ENCODE peak calls at places on chromosomes 3 and 15, in eight cellular contexts. D, P, H, B, T, L, R and U are unnamed samples. For H3K4me1, the result is how much of the 10 kb centered on the place peaks cover.

GRCh38 chr3:30357897-30358296 is 248.5 kb upstream of the TGFBR2 start:
- DNase-seq in P (peak), L (no peak), H (no peak), B (no peak), D (no peak), T (no peak), R (no peak), U (no peak)

GRCh38 chr3:31370093-31370666 is 162.5 kb upstream of the STT3B start:
- DNase-seq in R (no peak), P (no peak), T (no peak), B (no peak), L (no peak), D (no peak), H (no peak), U (no peak)

GRCh38 chr3:54146383-54147239 is 24.3 kb downstream of the CACNA2D3 start:
- DNase-seq in P (peak), R (no peak), H (peak), B (no peak), D (peak), T (no peak), L (peak), U (peak)

GRCh38 chr3:107690522-107691138 is 167.9 kb downstream of the BBX start:
- DNase-seq in R (no peak), P (peak), H (no peak), D (peak), T (no peak), L (no peak), B (no peak), U (no peak)

GRCh38 chr3:50263443-50264388 is 5.2 kb upstream of the SEMA3B start:
- DNase-seq in L (no peak), T (no peak), H (no peak), B (no peak), R (no peak), P (no peak), D (no peak), U (no peak)

GRCh38 chr3:6697285-6697684 is 163.6 kb upstream of the GRM7 start:
- DNase-seq in T (no peak), H (no peak), R (no peak), D (no peak), B (no peak), L (no peak), P (no peak), U (no peak)

GRCh38 chr15:75606711-75607684 is 18.5 kb downstream of the SNUPN start:
- DNase-seq in T (no peak), P (no peak), D (no peak), B (no peak), L (no peak), R (no peak), H (no peak), U (no peak)

GRCh38 chr3:110995461-110996226 is 76.0 kb upstream of the NECTIN3 start:
- DNase-seq in T (no peak), B (no peak), P (no peak), L (no peak), H (no peak), R (no peak), D (peak), U (no peak)

GRCh38 chr3:78204977-78205376 is 1165.1 kb downstream of the ROBO2 start:
- DNase-seq in P (no peak), T (peak), R (no peak), H (no peak), L (no peak), B (no peak), D (peak), U (no peak)

GRCh38 chr3:31170932-31171670 is 276.6 kb upstream of the GADL1 start:
- DNase-seq in T (peak), B (no peak), P (no peak), R (no peak), D (peak), L (no peak), H (no peak), U (no peak)

GRCh38 chr3:38843898-38844297 is 27.9 kb upstream of the SCN10A start:
- DNase-seq in L (no peak), H (no peak), P (no peak), R (no peak), B (no peak), T (no peak), D (peak), U (no peak)

GRCh38 chr15:39115379-39116057 is 465.4 kb upstream of the THBS1 start:
- DNase-seq in H (no peak), P (no peak), R (no peak), B (no peak), T (no peak), D (no peak), L (no peak), U (no peak)

GRCh38 chr15:39084683-39085530 is 496.0 kb upstream of the THBS1 start:
- DNase-seq in D (peak), H (peak), B (no peak), R (no peak), L (peak), P (no peak), T (peak), U (peak)

GRCh38 chr3:69108813-69109212 is 13.6 kb downstream of the LMOD3 start:
- DNase-seq in L (no peak), D (no peak), T (no peak), H (no peak), P (no peak), R (no peak), B (no peak), U (no peak)

GRCh38 chr15:58309993-58310928 is 121.5 kb upstream of the LIPC start:
- DNase-seq in P (no peak), D (no peak), R (no peak), T (no peak), L (peak), H (peak), B (no peak), U (no peak)

GRCh38 chr3:89372456-89372855 is 265.0 kb downstream of the EPHA3 start:
- DNase-seq in R (no peak), L (no peak), D (peak), B (no peak), H (no peak), P (no peak), T (no peak), U (no peak)

GRCh38 chr15:50232791-50233190 is 32.7 kb downstream of the HDC start:
- DNase-seq in T (no peak), L (no peak), R (no peak), P (no peak), D (no peak), B (no peak), H (no peak), U (no peak)

GRCh38 chr3:13854492-13854891 is 25.4 kb downstream of the WNT7A start:
- DNase-seq in R (no peak), H (no peak), P (no peak), T (no peak), D (no peak), L (peak), B (no peak), U (no peak)
- H3K4me1 ChIP-seq in R (under half), H (under half), P (under half), T (under half), D (under half), L (under half), B (under half), U (under half)

GRCh38 chr15:68075764-68076385 is 21.8 kb downstream of the PIAS1 start:
- DNase-seq in H (no peak), L (no peak), B (no peak), R (no peak), P (no peak), D (no peak), T (no peak), U (no peak)

GRCh38 chr15:68082735-68083134 is 28.6 kb downstream of the PIAS1 start:
- DNase-seq in T (no peak), D (no peak), P (no peak), L (no peak), R (no peak), H (no peak), B (no peak), U (no peak)

GRCh38 chr15:68081869-68082505 is 27.9 kb downstream of the PIAS1 start:
- DNase-seq in H (no peak), B (no peak), P (no peak), D (no peak), T (no peak), L (no peak), R (no peak), U (no peak)

GRCh38 chr15:68080783-68081182 is 26.7 kb downstream of the PIAS1 start:
- DNase-seq in R (no peak), B (no peak), P (no peak), L (no peak), T (no peak), D (no peak), H (no peak), U (no peak)

DNA sequence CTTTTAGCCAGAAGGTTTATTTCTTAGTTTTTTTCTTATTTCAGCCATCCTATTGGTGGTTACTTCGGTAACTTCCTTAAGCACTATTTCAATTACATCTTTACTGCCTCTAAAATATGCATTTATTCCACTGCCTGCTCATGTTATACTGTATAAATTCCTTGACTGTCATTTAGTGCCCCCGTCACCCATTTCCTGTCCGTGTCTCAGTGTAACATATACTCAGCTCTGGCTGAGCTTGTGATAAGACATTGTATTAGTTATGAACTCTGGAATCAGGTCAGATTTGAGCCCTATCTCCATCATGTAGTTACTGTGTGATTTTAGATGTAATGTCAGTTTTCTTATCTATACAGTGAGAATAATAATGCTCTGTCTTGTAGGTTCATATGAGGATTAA is 24.2 kb downstream of the PIAS1 start:
- DNase-seq in L (no peak), D (no peak), T (no peak), P (no peak), R (no peak), B (no peak), H (no peak), U (no peak)
- H3K4me1 ChIP-seq in L (half or more), D (under half), T (under half), P (under half), R (under half), B (half or more), H (half or more), U (under half)

GRCh38 chr15:37084602-37085001 is 15.7 kb downstream of the MEIS2 start:
- DNase-seq in H (no peak), R (no peak), L (no peak), D (peak), P (no peak), T (no peak), B (no peak), U (no peak)
- H3K4me1 ChIP-seq in H (half or more), R (under half), L (under half), D (half or more), P (under half), T (under half), B (under half), U (under half)

DNA sequence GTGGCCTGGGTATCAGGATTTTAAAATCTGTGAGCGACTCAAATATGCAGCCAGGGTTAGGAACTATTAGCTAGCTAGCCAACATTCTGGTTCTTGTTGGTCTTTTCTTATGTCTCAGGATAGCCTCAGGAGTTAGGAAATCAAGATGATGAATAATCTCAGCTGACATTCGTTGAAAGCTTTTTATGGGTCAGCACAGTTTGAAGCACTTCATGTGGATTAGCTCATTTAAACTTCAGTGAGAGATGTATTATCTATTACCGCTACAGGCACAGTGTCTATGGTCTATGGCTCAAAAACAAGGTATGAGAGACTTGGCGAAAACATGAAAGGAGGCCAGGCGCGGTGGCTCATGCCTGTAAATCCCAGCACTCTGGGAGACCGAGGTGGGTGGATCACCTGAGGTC is 187.5 kb upstream of the THRB start:
- DNase-seq in B (no peak), R (no peak), D (peak), P (no peak), H (no peak), T (no peak), L (no peak), U (no peak)
- H3K4me1 ChIP-seq in B (half or more), R (under half), D (under half), P (under half), H (under half), T (under half), L (under half), U (under half)

DNA sequence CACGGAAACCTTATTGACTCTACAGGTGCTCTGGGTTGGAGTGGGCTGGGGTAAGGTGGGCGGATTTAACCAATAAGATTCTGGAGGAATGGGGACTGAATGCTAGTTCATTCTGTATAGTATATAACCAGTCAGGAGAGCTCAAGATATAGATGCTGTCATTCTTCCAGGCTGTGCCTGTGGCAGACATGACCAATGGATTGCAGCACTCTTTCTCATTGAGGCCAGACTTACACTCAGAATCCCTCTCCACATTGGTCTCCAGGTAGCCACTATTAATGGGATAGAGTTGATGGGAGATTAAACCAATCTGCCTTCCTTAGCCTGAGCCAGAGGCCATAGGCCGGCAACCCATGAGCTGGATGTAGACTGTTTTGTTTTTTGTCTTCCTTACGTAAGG is 82.8 kb upstream of the MEF2A start:
- DNase-seq in L (no peak), P (no peak), T (no peak), D (no peak), B (no peak), H (no peak), R (no peak), U (no peak)
- H3K4me1 ChIP-seq in L (under half), P (under half), T (under half), D (under half), B (under half), H (under half), R (under half), U (under half)

GRCh38 chr15:68623301-68623892 is 44.6 kb downstream of the CORO2B start:
- DNase-seq in P (no peak), B (no peak), H (peak), D (no peak), T (no peak), L (no peak), R (no peak), U (no peak)

GRCh38 chr15:68629519-68630204 is 50.9 kb downstream of the CORO2B start:
- DNase-seq in B (no peak), T (no peak), D (no peak), L (no peak), R (peak), P (no peak), H (no peak), U (no peak)

GRCh38 chr15:68627476-68627875 is 48.7 kb downstream of the CORO2B start:
- DNase-seq in P (no peak), R (no peak), H (no peak), T (no peak), L (no peak), B (no peak), D (no peak), U (no peak)

GRCh38 chr15:68626283-68626682 is 47.5 kb downstream of the CORO2B start:
- DNase-seq in T (no peak), R (peak), B (no peak), P (no peak), L (no peak), D (no peak), H (no peak), U (no peak)

DNA sequence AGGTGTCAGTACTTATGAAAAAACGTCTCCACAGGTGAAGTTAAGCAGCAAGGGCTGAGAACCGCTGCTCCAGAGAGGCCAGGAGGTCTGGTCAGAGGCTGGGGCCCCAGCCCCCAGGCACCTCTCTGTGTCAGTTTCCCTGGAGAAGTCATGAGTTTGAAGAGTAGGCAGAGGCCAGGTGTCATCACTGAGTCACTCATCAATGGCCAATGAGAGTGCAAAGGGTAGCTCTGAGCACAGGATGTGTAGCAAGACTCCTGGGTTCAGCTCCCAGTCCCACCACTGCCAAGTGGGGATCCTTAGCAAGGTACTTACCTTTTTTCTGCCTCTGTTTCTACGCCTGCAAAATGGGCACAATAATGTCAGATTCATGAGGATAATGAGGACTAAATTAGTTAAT is 47.9 kb downstream of the CORO2B start:
- DNase-seq in B (no peak), H (no peak), R (no peak), T (no peak), D (no peak), L (no peak), P (no peak), U (no peak)
- H3K4me1 ChIP-seq in B (under half), H (under half), R (under half), T (under half), D (under half), L (under half), P (under half), U (under half)

DNA sequence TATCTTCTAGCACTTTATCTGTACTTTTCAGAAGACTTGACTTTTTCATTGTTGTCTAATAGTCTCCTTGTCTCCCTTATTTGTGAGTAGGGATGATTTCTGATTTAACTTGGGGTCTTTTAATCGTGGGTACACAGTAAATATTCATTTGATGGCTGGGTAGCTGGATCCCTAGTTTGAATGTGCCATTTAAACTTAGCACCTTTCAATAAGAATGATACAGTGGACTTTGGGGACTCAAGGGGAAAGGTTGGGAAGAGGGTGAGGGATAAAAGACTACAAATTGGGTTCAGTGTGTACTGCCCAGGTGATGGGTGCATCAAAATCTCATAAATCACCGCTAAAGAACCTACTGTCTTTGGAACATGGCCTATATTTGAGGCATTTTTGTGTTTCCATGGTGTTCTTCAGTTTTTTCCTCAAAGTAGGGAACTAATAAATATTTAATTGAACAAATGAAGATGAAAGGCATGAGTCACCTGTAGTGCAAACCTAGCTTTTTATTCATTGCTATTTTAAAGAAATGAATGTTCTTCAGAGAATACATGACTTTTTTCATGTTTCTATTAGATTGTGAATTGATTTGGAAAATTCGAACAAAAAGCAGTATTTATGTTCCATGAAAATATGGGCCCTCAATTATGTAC is 12.1 kb downstream of the FNDC3B start:
- DNase-seq in R (no peak), H (no peak), T (no peak), B (no peak), P (no peak), D (no peak), L (no peak), U (no peak)
- H3K4me1 ChIP-seq in R (under half), H (half or more), T (under half), B (under half), P (half or more), D (under half), L (under half), U (half or more)